ENCODE peak calls at places on chromosomes 2 and 18, in five cellular contexts. C, F, P, R and A are unnamed samples.
A peak's percentile ranks its signal among the peaks of the same experiment; 100 is the strongest.

GRCh38 chr2:133841905-133842304 is 273.6 kb upstream of the NCKAP5 start:
- DNase-seq in R (no peak), C (peak; percentile 95), F (peak; percentile 92), P (no peak), A (no peak)

GRCh38 chr2:54331095-54331835 is 75.2 kb upstream of the TSPYL6 start:
- DNase-seq in R (peak; percentile 26), P (no peak), C (no peak), F (no peak), A (no peak)

GRCh38 chr2:72113847-72114692 is 33.6 kb downstream of the CYP26B1 start:
- DNase-seq in R (no peak), C (no peak), P (no peak), F (no peak), A (no peak)

GRCh38 chr2:98899041-98899702 is 36.9 kb downstream of the CRACDL start:
- DNase-seq in F (peak; percentile 22), R (no peak), C (no peak), P (no peak), A (no peak)

GRCh38 chr18:48848641-48849143 is 102.1 kb downstream of the SMAD7 start:
- DNase-seq in F (peak; percentile 94), P (no peak), C (peak; percentile 54), R (no peak), A (no peak)

GRCh38 chr2:133209325-133209724 is 358.9 kb downstream of the NCKAP5 start:
- DNase-seq in F (no peak), C (no peak), R (no peak), P (no peak), A (no peak)

GRCh38 chr18:10526211-10526949 is 553 bp downstream of the NAPG start:
- DNase-seq in R (peak; percentile 68), C (no peak), P (peak; percentile 59), F (no peak), A (no peak)

GRCh38 chr2:227280895-227281294 is 44.2 kb upstream of the MFF start:
- DNase-seq in R (no peak), P (no peak), C (peak; percentile 13), F (no peak), A (no peak)

GRCh38 chr2:43023791-43024514 is 202.5 kb downstream of the ZFP36L2 start:
- DNase-seq in P (no peak), C (no peak), R (no peak), F (no peak), A (no peak)

GRCh38 chr18:76943542-76944339 is 121.4 kb downstream of the ZNF236 start:
- DNase-seq in C (peak; percentile 42), R (no peak), F (no peak), P (no peak), A (no peak)

GRCh38 chr18:14928396-14928795 is 180.4 kb downstream of the ANKRD30B start:
- DNase-seq in R (no peak), C (no peak), P (no peak), F (no peak), A (no peak)

GRCh38 chr2:187986392-187987105 is 305.1 kb upstream of the GULP1 start:
- DNase-seq in R (no peak), P (no peak), C (peak; percentile 32), F (no peak), A (no peak)

GRCh38 chr2:241505086-241505780 is 3.2 kb downstream of the STK25 start:
- DNase-seq in F (no peak), P (no peak), C (no peak), R (no peak), A (no peak)

GRCh38 chr2:241649927-241650326 is 12.4 kb downstream of the ATG4B start:
- DNase-seq in C (no peak), P (no peak), F (no peak), R (no peak), A (no peak)

GRCh38 chr18:23300211-23300887 is 152.7 kb upstream of the RIOK3 start:
- DNase-seq in R (no peak), C (peak; percentile 33), F (no peak), P (no peak), A (no peak)

GRCh38 chr18:44592639-44593038 is 88.0 kb upstream of the SETBP1 start:
- DNase-seq in R (no peak), F (peak; percentile 49), C (peak; percentile 70), P (no peak), A (no peak)

GRCh38 chr18:57422313-57422872 is 12.8 kb upstream of the ONECUT2 start:
- DNase-seq in C (no peak), R (no peak), F (no peak), P (no peak), A (no peak)

GRCh38 chr2:203126971-203127370 is 111.8 kb upstream of the CYP20A1 start:
- DNase-seq in P (no peak), F (no peak), C (no peak), R (no peak), A (no peak)

GRCh38 chr2:180572346-180572745 is 408.1 kb upstream of the UBE2E3 start:
- DNase-seq in P (no peak), F (no peak), C (no peak), R (no peak), A (no peak)

GRCh38 chr2:150610670-150611279 is 123.3 kb upstream of the RND3 start:
- DNase-seq in P (peak; percentile 3), R (no peak), F (no peak), C (peak; percentile 47), A (no peak)

GRCh38 chr18:27413495-27414401 is 228.6 kb upstream of the CHST9 start:
- DNase-seq in R (no peak), P (no peak), F (no peak), C (peak; percentile 68), A (no peak)

GRCh38 chr2:70212298-70212948 is 21.6 kb upstream of the C2orf42 start:
- DNase-seq in F (no peak), R (no peak), P (no peak), C (no peak), A (no peak)

GRCh38 chr18:36350839-36351474 is 53.4 kb downstream of the FHOD3 start:
- DNase-seq in P (no peak), R (no peak), F (no peak), C (no peak), A (no peak)

GRCh38 chr2:5123597-5124196 is 568.5 kb upstream of the SOX11 start:
- DNase-seq in F (no peak), C (no peak), R (no peak), P (no peak), A (no peak)

GRCh38 chr2:230319211-230319862 is 7.7 kb upstream of the SP140L start:
- DNase-seq in F (no peak), P (peak; percentile 74), C (no peak), R (no peak), A (no peak)

GRCh38 chr18:61331051-61331450 is 2.2 kb upstream of the CDH20 start:
- DNase-seq in C (no peak), P (no peak), F (no peak), R (no peak), A (no peak)

GRCh38 chr2:54455584-54456525 is at the start of gene SPTBN1:
- DNase-seq in R (peak; percentile 92), C (peak; percentile 93), P (peak; percentile 45), F (peak; percentile 93), A (peak; percentile 92)

GRCh38 chr2:75646583-75647425 is at the start of gene MRPL19:
- DNase-seq in R (peak; percentile 86), P (peak; percentile 88), F (peak; percentile 91), C (peak; percentile 94), A (peak; percentile 81)

GRCh38 chr18:25132786-25133496 is 219.0 kb downstream of the ZNF521 start:
- DNase-seq in C (no peak), P (no peak), R (no peak), F (no peak), A (no peak)

GRCh38 chr2:21103274-21103891 is 20.4 kb upstream of the TDRD15 start:
- DNase-seq in C (no peak), F (no peak), R (no peak), P (no peak), A (no peak)

GRCh38 chr2:15664273-15665066 is 72.8 kb downstream of the DDX1 start:
- DNase-seq in P (no peak), R (no peak), F (no peak), C (no peak), A (no peak)

GRCh38 chr2:26479971-26480750 is 2.2 kb upstream of the OTOF start:
- DNase-seq in C (no peak), P (no peak), R (no peak), F (no peak), A (no peak)

GRCh38 chr18:58527116-58528010 is 101.5 kb downstream of the ALPK2 start:
- DNase-seq in C (peak; percentile 21), R (no peak), F (no peak), P (no peak), A (no peak)

GRCh38 chr18:59238385-59238784 is 18.4 kb downstream of the GRP start:
- DNase-seq in R (no peak), F (no peak), C (no peak), P (no peak), A (no peak)

GRCh38 chr2:6556755-6557154 is 309.0 kb downstream of the CMPK2 start:
- DNase-seq in C (peak; percentile 72), R (no peak), F (peak; percentile 45), P (no peak), A (no peak)

GRCh38 chr2:13201924-13202323 is 485.2 kb downstream of the TRIB2 start:
- DNase-seq in C (peak; percentile 7), R (no peak), P (no peak), F (no peak), A (no peak)

GRCh38 chr2:101718993-101719571 is 21.6 kb downstream of the MAP4K4 start:
- DNase-seq in R (no peak), P (no peak), F (no peak), C (no peak), A (no peak)